ENCODE peak calls at places on chromosomes 6 and 20, in six cellular contexts. D is ACHN, B is fibroblast of pulmonary artery, Q is H9, H is BJ, N is WTC11. K is an unnamed sample.

GRCh38 chr20:3470208-3470626 is 601 bp upstream of the ATRN start:
- DNase-seq in D (no peak), B (no peak), Q (no peak), H (no peak), N (no peak), K (no peak)

GRCh38 chr6:126027601-126028000 is 41.3 kb downstream of the TRMT11 start:
- DNase-seq in D (no peak), B (no peak), Q (no peak), H (no peak), N (no peak), K (no peak)

GRCh38 chr6:3376064-3376463 is 80.8 kb downstream of the SLC22A23 start:
- DNase-seq in D (no peak), B (no peak), Q (no peak), H (no peak), N (no peak), K (no peak)

GRCh38 chr6:48027704-48028435 is 83.1 kb downstream of the PTCHD4 start:
- DNase-seq in D (no peak), B (no peak), Q (no peak), H (no peak), N (no peak), K (no peak)

GRCh38 chr6:128601060-128601459 is 80.7 kb upstream of the PTPRK start:
- DNase-seq in D (no peak), B (peak), Q (no peak), H (no peak), N (no peak), K (no peak)

GRCh38 chr6:50831216-50831615 is 12.5 kb downstream of the TFAP2B start:
- DNase-seq in D (no peak), B (no peak), Q (no peak), H (no peak), N (no peak), K (peak)

GRCh38 chr6:100775667-100776066 is 105.5 kb downstream of the ASCC3 start:
- DNase-seq in D (no peak), B (peak), Q (no peak), H (peak), N (no peak), K (no peak)

GRCh38 chr6:70413114-70413828 is at the start of gene FAM135A:
- DNase-seq in D (peak), B (peak), Q (peak), H (peak), N (peak), K (peak)

GRCh38 chr20:14717124-14718004 is 380.0 kb upstream of the FLRT3 start:
- DNase-seq in D (peak), B (no peak), Q (no peak), H (no peak), N (no peak), K (no peak)

GRCh38 chr6:170583736-170584180 is 679 bp downstream of the PDCD2 start:
- DNase-seq in D (no peak), B (peak), Q (no peak), H (no peak), N (no peak), K (no peak)

GRCh38 chr6:157273756-157274088 is 49.6 kb downstream of the TMEM242 start:
- DNase-seq in D (no peak), B (no peak), Q (peak), H (no peak), N (peak), K (peak)

GRCh38 chr6:134119481-134119880 is 67.1 kb upstream of the SLC2A12 start:
- DNase-seq in D (no peak), B (no peak), Q (no peak), H (no peak), N (no peak), K (no peak)